ENCODE peak calls at places on chromosomes 13 and 19, in ten cellular contexts. X, I, U, T, G, M, F, S, P and O are unnamed samples.

GRCh38 chr19:4052993-4053422 is 13.7 kb downstream of the ZBTB7A start:
- DNase-seq in P (no peak), T (no peak), M (no peak), F (no peak), X (no peak), U (peak), I (no peak), S (no peak), G (no peak), O (no peak)

GRCh38 chr13:46831588-46832194 is 34.7 kb upstream of the ESD start:
- DNase-seq in M (no peak), F (peak), X (no peak), U (peak), P (peak), T (no peak), S (no peak), G (peak), I (peak), O (no peak)

GRCh38 chr13:75478659-75479058 is 3.3 kb downstream of the TBC1D4 start:
- DNase-seq in G (no peak), M (no peak), S (no peak), F (no peak), P (no peak), U (no peak), I (no peak), T (no peak), X (no peak), O (no peak)

GRCh38 chr19:3276341-3276799 is 51.9 kb downstream of the CELF5 start:
- DNase-seq in S (no peak), X (no peak), F (no peak), M (no peak), G (no peak), U (peak), I (peak), T (no peak), P (no peak), O (peak)

GRCh38 chr19:34269081-34269480 is 14.7 kb downstream of the GARRE1 start:
- DNase-seq in G (no peak), X (no peak), M (no peak), S (no peak), P (no peak), T (no peak), F (no peak), U (no peak), I (no peak), O (no peak)

GRCh38 chr13:29901714-29902631 is 51.6 kb upstream of the UBL3 start:
- DNase-seq in M (no peak), U (peak), G (no peak), I (peak), T (no peak), X (peak), F (no peak), S (no peak), P (peak), O (no peak)

GRCh38 chr19:47503823-47504145 is 11.1 kb downstream of the NAPA start:
- DNase-seq in P (no peak), U (no peak), I (no peak), G (no peak), X (no peak), M (no peak), T (no peak), F (no peak), S (no peak), O (no peak)

GRCh38 chr13:90839061-90839460 is 508.4 kb upstream of the MIR17HG start:
- DNase-seq in G (no peak), P (no peak), M (no peak), I (no peak), U (no peak), X (no peak), S (no peak), T (no peak), F (no peak), O (no peak)

GRCh38 chr13:110132178-110132975 is 174.6 kb downstream of the COL4A1 start:
- DNase-seq in P (no peak), G (no peak), U (peak), M (no peak), I (no peak), X (no peak), F (peak), T (no peak), S (no peak), O (no peak)

GRCh38 chr13:50635504-50635903 is 208.0 kb downstream of the DLEU7 start:
- DNase-seq in F (no peak), X (no peak), T (peak), I (no peak), M (no peak), G (no peak), U (no peak), S (no peak), P (no peak), O (peak)

GRCh38 chr19:13849991-13850909 is 26.7 kb upstream of the NANOS3 start:
- DNase-seq in P (peak), T (peak), U (peak), M (peak), X (peak), G (no peak), F (peak), S (peak), I (peak), O (peak)

GRCh38 chr19:33905937-33906577 is 109.4 kb downstream of the KCTD15 start:
- DNase-seq in M (peak), S (no peak), I (no peak), U (peak), T (no peak), F (no peak), X (no peak), P (no peak), G (peak), O (peak)

GRCh38 chr19:5093953-5094718 is 125.2 kb downstream of the KDM4B start:
- DNase-seq in F (no peak), P (no peak), M (no peak), G (no peak), U (no peak), S (no peak), I (no peak), X (no peak), T (no peak), O (no peak)

GRCh38 chr19:56751078-56751489 is 79.5 kb upstream of the ZNF835 start:
- DNase-seq in M (peak), X (no peak), U (peak), S (peak), F (no peak), G (no peak), T (peak), I (no peak), P (no peak), O (no peak)

GRCh38 chr19:33464733-33465115 is 56.9 kb downstream of the PEPD start:
- DNase-seq in I (no peak), S (peak), F (no peak), M (no peak), G (no peak), P (no peak), X (no peak), U (no peak), T (no peak), O (no peak)

GRCh38 chr13:110179858-110180156 is 127.2 kb downstream of the COL4A1 start:
- DNase-seq in U (no peak), G (no peak), X (no peak), P (no peak), F (no peak), I (no peak), M (no peak), T (no peak), S (no peak), O (no peak)

GRCh38 chr19:42022616-42023015 is 28.6 kb upstream of the ATP1A3 start:
- DNase-seq in I (no peak), S (no peak), F (no peak), T (no peak), X (no peak), G (no peak), P (no peak), U (no peak), M (no peak), O (no peak)

GRCh38 chr13:60654405-60654804 is 257.4 kb downstream of the TDRD3 start:
- DNase-seq in U (no peak), P (no peak), I (no peak), S (peak), G (no peak), T (no peak), F (peak), X (no peak), M (peak), O (no peak)

GRCh38 chr13:33265607-33266006 is 19.9 kb downstream of the STARD13 start:
- DNase-seq in F (no peak), U (no peak), X (no peak), P (no peak), I (no peak), S (no peak), T (no peak), M (no peak), G (no peak), O (no peak)

GRCh38 chr19:46529622-46530451 is 34.2 kb upstream of the PNMA8B start:
- DNase-seq in I (peak), M (peak), T (peak), S (peak), G (peak), U (peak), X (peak), P (peak), F (peak), O (peak)